ENCODE peak calls at places on chromosomes 6 and 20, in five cellular contexts. W, E, U, H and R are unnamed samples.

GRCh38 chr6:100210138-100210872 is 216.3 kb upstream of the MCHR2 start:
- DNase-seq in E (no peak), H (no peak), W (no peak), U (no peak), R (no peak)

GRCh38 chr20:36214684-36215256 is 21.5 kb upstream of the AAR2 start:
- DNase-seq in H (no peak), W (no peak), E (peak), U (no peak), R (peak)

GRCh38 chr6:4451101-4451500 is 315.7 kb upstream of the ECI2 start:
- DNase-seq in H (no peak), E (no peak), U (no peak), W (no peak), R (no peak)

GRCh38 chr20:39676857-39677351 is 714.8 kb downstream of the DHX35 start:
- DNase-seq in W (peak), H (no peak), E (no peak), U (peak), R (no peak)

GRCh38 chr6:132961610-132962009 is 147.2 kb downstream of the RPS12 start:
- DNase-seq in W (no peak), U (no peak), H (no peak), E (no peak), R (peak)

GRCh38 chr6:71392286-71392685 is 103.7 kb downstream of the OGFRL1 start:
- DNase-seq in W (no peak), U (no peak), H (no peak), E (no peak), R (no peak)

GRCh38 chr6:7432391-7433207 is 43.0 kb downstream of the RIOK1 start:
- DNase-seq in U (no peak), E (no peak), W (no peak), H (no peak), R (no peak)

GRCh38 chr20:38714308-38714707 is 10.0 kb upstream of the SLC32A1 start:
- DNase-seq in U (no peak), E (no peak), W (no peak), H (no peak), R (no peak)

GRCh38 chr6:134529921-134530320 is 212.0 kb upstream of the SGK1 start:
- DNase-seq in H (no peak), W (no peak), U (no peak), E (no peak), R (no peak)

GRCh38 chr20:50434653-50435396 is 75.4 kb upstream of the PTPN1 start:
- DNase-seq in E (no peak), W (no peak), H (no peak), U (no peak), R (no peak)

GRCh38 chr20:1707588-1708449 is 50.2 kb upstream of the SIRPG start:
- DNase-seq in H (no peak), E (no peak), U (no peak), W (no peak), R (no peak)

GRCh38 chr6:152054441-152054840 is 247.0 kb downstream of the ESR1 start:
- DNase-seq in E (no peak), U (no peak), W (no peak), H (no peak), R (no peak)

GRCh38 chr20:58665606-58666005 is 14.5 kb downstream of the STX16 start:
- DNase-seq in U (no peak), W (no peak), H (no peak), E (no peak), R (no peak)

GRCh38 chr6:157198425-157199279 is 124.7 kb downstream of the TMEM242 start:
- DNase-seq in U (peak), H (no peak), E (no peak), W (peak), R (peak)

GRCh38 chr20:18267815-18268214 is 20.5 kb upstream of the ZNF133 start:
- DNase-seq in E (no peak), U (no peak), H (no peak), W (no peak), R (no peak)